ENCODE peak calls at places on chromosomes 7 and 10, in ten cellular contexts. Z is foreskin fibroblast, U is HL-60, G is small intestine, C is AG04450, M is NT2/D1, Y is coronary artery, V is gastrocnemius medialis, R is transverse colon, W is K562. F is an unnamed sample.
A peak's percentile ranks its signal among the peaks of the same experiment; 100 is the strongest.

GRCh38 chr7:36390199-36391090 is 783 bp downstream of the ANLN start:
- DNase-seq in U (peak; percentile 65), W (peak; percentile 85), R (peak; percentile 85), V (no peak), C (peak; percentile 61), Y (peak; percentile 78), G (peak; percentile 84), Z (peak; percentile 84), M (peak; percentile 85), F (peak; percentile 90)

GRCh38 chr7:79897166-79897565 is 237.5 kb upstream of the GNAI1 start:
- DNase-seq in G (no peak), V (no peak), R (no peak), M (no peak), Y (no peak), C (no peak), W (no peak), U (no peak), Z (no peak), F (no peak)

GRCh38 chr10:88991161-88991899 is 732 bp downstream of the FAS start:
- DNase-seq in R (peak; percentile 70), Z (peak; percentile 63), V (peak; percentile 40), M (no peak), U (no peak), W (peak; percentile 12), Y (peak; percentile 85), C (no peak), G (peak; percentile 66), F (peak; percentile 81)

GRCh38 chr10:26031300-26031699 is 97.3 kb downstream of the MYO3A start:
- DNase-seq in U (no peak), V (no peak), C (no peak), Y (no peak), R (no peak), Z (no peak), G (no peak), W (no peak), M (no peak), F (no peak)

GRCh38 chr7:105269397-105269796 is 119.3 kb downstream of the SRPK2 start:
- DNase-seq in G (no peak), M (no peak), Y (no peak), Z (no peak), U (no peak), C (no peak), W (no peak), R (no peak), V (no peak), F (no peak)

GRCh38 chr7:93245525-93246432 is 13.6 kb downstream of the VPS50 start:
- DNase-seq in R (no peak), U (no peak), G (peak; percentile 24), Z (peak; percentile 7), W (peak; percentile 17), C (peak; percentile 10), M (no peak), V (no peak), Y (no peak), F (no peak)

GRCh38 chr7:120742370-120742769 is 115.6 kb downstream of the TSPAN12 start:
- DNase-seq in Z (no peak), U (no peak), W (no peak), G (no peak), V (no peak), M (peak; percentile 27), Y (no peak), C (no peak), R (no peak), F (no peak)

GRCh38 chr7:24825315-24825917 is 68.2 kb upstream of the GSDME start:
- DNase-seq in Y (no peak), W (no peak), G (peak; percentile 91), V (no peak), Z (no peak), C (no peak), U (no peak), R (no peak), M (no peak), F (no peak)

GRCh38 chr7:123682690-123683089 is 27.0 kb downstream of the LMOD2 start:
- DNase-seq in G (peak; percentile 70), C (peak; percentile 38), Y (no peak), V (no peak), M (peak; percentile 16), W (peak; percentile 43), U (peak; percentile 3), R (no peak), Z (peak; percentile 24), F (peak; percentile 36)

GRCh38 chr7:41222704-41223103 is 480.2 kb downstream of the INHBA start:
- DNase-seq in V (no peak), Y (no peak), R (no peak), Z (peak; percentile 62), M (no peak), C (peak; percentile 60), G (no peak), W (no peak), U (no peak), F (no peak)

GRCh38 chr7:139635521-139636240 is 112.2 kb downstream of the CLEC2L start:
- DNase-seq in W (no peak), V (no peak), M (no peak), R (no peak), U (no peak), G (no peak), Z (no peak), Y (no peak), C (no peak), F (no peak)

GRCh38 chr7:95549818-95550529 is 46.3 kb downstream of the PDK4 start:
- DNase-seq in G (peak; percentile 100), U (no peak), M (peak; percentile 9), R (peak; percentile 92), W (no peak), C (peak; percentile 13), Z (peak; percentile 79), V (peak; percentile 97), Y (peak; percentile 97), F (peak; percentile 81)

GRCh38 chr7:134589491-134589941 is 40.6 kb downstream of the AKR1B15 start:
- DNase-seq in M (no peak), Z (peak; percentile 39), Y (no peak), R (no peak), G (no peak), C (no peak), U (no peak), W (no peak), V (no peak), F (no peak)

DNA sequence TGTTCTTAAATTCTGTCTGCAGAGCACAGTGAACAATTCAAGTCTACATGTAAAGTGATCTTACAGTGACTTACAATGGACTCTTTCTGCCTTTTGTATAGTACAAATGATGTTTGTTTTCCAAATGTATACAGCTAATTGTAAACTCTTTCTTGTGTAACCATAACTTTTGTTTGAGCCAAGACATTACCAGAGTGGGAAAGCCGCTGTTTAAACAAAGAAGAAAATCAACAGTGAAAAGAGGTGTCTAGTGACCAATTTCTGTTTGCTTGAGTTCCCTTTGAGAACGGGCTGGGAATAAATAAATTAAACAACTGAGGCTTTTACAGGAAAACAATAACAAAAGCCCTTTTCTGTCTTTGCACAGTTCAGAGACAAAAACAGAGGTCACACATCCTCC is 1163.3 kb downstream of the CNTNAP2 start:
- DNase-seq in W (no peak), M (no peak), V (no peak), G (no peak), U (no peak), Z (no peak), C (no peak), Y (no peak), R (no peak), F (no peak)
- H3K4me3 ChIP-seq in W (no peak overlapping the region), M (no peak overlapping the region), V (no peak overlapping the region), G (no peak overlapping the region), U (no peak overlapping the region), Z (no peak overlapping the region), C (no peak overlapping the region), Y (no peak overlapping the region), R (no peak overlapping the region), F (no peak overlapping the region)

GRCh38 chr10:104293781-104294321 is 24.9 kb downstream of the GSTO2 start:
- DNase-seq in M (no peak), G (no peak), Y (no peak), C (no peak), R (no peak), Z (no peak), V (no peak), U (no peak), W (no peak), F (no peak)

GRCh38 chr10:104293021-104293420 is 24.0 kb downstream of the GSTO2 start:
- DNase-seq in V (no peak), Y (no peak), Z (peak; percentile 57), G (no peak), M (no peak), C (no peak), W (no peak), R (no peak), U (no peak), F (no peak)

GRCh38 chr10:104288355-104288754 is 19.4 kb downstream of the GSTO2 start:
- DNase-seq in G (no peak), Z (no peak), R (no peak), C (no peak), W (no peak), Y (no peak), U (no peak), V (no peak), M (no peak), F (no peak)

GRCh38 chr10:104286939-104287338 is 18.0 kb downstream of the GSTO2 start:
- DNase-seq in G (no peak), V (no peak), C (no peak), R (no peak), Z (no peak), U (no peak), W (no peak), M (no peak), Y (no peak), F (no peak)

DNA sequence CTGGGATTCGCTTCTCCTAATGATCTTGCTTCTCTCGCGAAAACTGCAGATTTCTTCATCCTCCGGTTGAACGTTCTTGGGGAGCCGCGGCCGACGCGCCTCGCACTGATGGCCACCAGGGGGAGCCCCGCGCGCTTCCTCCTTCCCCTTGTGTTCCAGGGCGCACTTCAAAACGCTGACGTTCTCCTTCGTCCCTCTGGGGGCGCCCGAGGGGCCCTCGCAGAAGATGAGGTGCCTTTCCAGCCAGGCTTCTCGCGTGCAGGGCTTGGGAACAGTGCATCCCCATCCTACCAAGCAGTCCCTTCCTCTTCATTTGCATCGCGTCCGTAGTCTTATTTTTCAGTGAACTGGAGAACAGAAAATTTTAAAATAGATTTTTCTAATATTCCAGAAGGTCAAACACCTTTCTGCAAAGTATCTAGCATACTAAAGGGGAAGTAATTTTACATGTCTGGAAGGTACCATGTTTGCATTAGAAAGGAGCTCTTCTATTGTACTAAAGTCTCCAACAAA is 22.5 kb downstream of the GSTO2 start:
- DNase-seq in Y (peak; percentile 91), C (no peak), G (peak; percentile 88), Z (peak; percentile 81), W (peak; percentile 86), U (peak; percentile 76), M (peak; percentile 64), V (peak; percentile 73), R (peak; percentile 91), F (peak; percentile 90)
- H3K4me3 ChIP-seq in Y (no peak overlapping the region), C (no peak overlapping the region), G (no peak overlapping the region), Z (no peak overlapping the region), W (no peak overlapping the region), U (no peak overlapping the region), M (no peak overlapping the region), V (no peak overlapping the region), R (no peak overlapping the region), F (no peak overlapping the region)

GRCh38 chr7:87119581-87119980 is 32.7 kb upstream of the DMTF1 start:
- DNase-seq in W (no peak), U (no peak), R (no peak), Z (no peak), V (no peak), G (no peak), C (no peak), Y (no peak), M (no peak), F (no peak)
- H3K4me3 ChIP-seq in W (no peak overlapping the region), U (no peak overlapping the region), R (no peak overlapping the region), Z (no peak overlapping the region), V (no peak overlapping the region), G (no peak overlapping the region), C (no peak overlapping the region), Y (no peak overlapping the region), M (no peak overlapping the region), F (no peak overlapping the region)

GRCh38 chr7:1922071-1922869 is 252.2 kb downstream of the ELFN1 start:
- DNase-seq in Y (no peak), G (no peak), Z (peak; percentile 71), R (no peak), V (no peak), M (no peak), W (no peak), C (no peak), U (peak; percentile 60), F (no peak)
- H3K4me3 ChIP-seq in Y (no peak overlapping the region), G (no peak overlapping the region), Z (peak overlapping the region; percentile 36), R (no peak overlapping the region), V (no peak overlapping the region), M (no peak overlapping the region), W (no peak overlapping the region), C (no peak overlapping the region), U (peak overlapping the region; percentile 31), F (no peak overlapping the region)

F was measured in colonic mucosa.